ENCODE peak calls at places on chromosomes 11 and 22, in ten cellular contexts. Z is IMR-90, B is SJSA1, L is upper lobe of right lung, R is Karpas-422, Y is mammary epithelial cell, X is pancreas, K is right atrium auricular region, W is A673, Q is heart left ventricle. P is an unnamed sample. For H3K36me3 and H3K9me3, the result is how much of the 10 kb centered on the place peaks cover.

GRCh38 chr11:44531636-44532035 is 33.8 kb upstream of the CD82 start:
- DNase-seq in Z (no peak), B (no peak), L (no peak), R (no peak), Y (no peak), X (no peak), K (no peak), W (no peak), Q (no peak), P (no peak)

GRCh38 chr22:50129121-50129734 is 39.4 kb downstream of the MOV10L1 start:
- DNase-seq in Z (peak), B (peak), L (no peak), R (no peak), Y (no peak), X (no peak), K (no peak), W (no peak), Q (no peak), P (no peak)

GRCh38 chr11:92810423-92810822 is 159.0 kb upstream of the MTNR1B start:
- DNase-seq in Z (no peak), B (no peak), L (no peak), R (no peak), Y (no peak), X (no peak), K (no peak), W (no peak), Q (no peak), P (peak)

GRCh38 chr11:128302425-128303186 is 284.8 kb downstream of the ETS1 start:
- DNase-seq in Z (no peak), B (no peak), L (no peak), R (no peak), Y (peak), X (no peak), K (no peak), W (no peak), Q (no peak), P (no peak)

GRCh38 chr11:26134481-26135355 is 197.2 kb upstream of the ANO3 start:
- DNase-seq in Z (peak), B (no peak), L (no peak), R (peak), Y (peak), X (no peak), K (no peak), W (peak), Q (no peak), P (no peak)

GRCh38 chr11:75383246-75383645 is 16.1 kb upstream of the RPS3 start:
- DNase-seq in Z (no peak), B (no peak), L (peak), R (no peak), Y (no peak), X (no peak), K (no peak), W (no peak), Q (no peak), P (no peak)

GRCh38 chr22:36865346-36865745 is 4.5 kb downstream of the NCF4 start:
- DNase-seq in Z (no peak), B (no peak), L (peak), R (no peak), Y (peak), X (no peak), K (no peak), W (no peak), Q (no peak), P (no peak)

GRCh38 chr11:121463689-121464335 is 11.0 kb upstream of the SORL1-AS1 start:
- DNase-seq in Z (no peak), B (no peak), L (no peak), R (no peak), Y (no peak), X (no peak), K (no peak), W (no peak), Q (no peak), P (no peak)

GRCh38 chr22:27641049-27641790 is 160.3 kb downstream of the MN1 start:
- DNase-seq in Z (peak), B (no peak), L (no peak), R (no peak), Y (peak), X (no peak), K (no peak), W (peak), Q (no peak), P (no peak)

GRCh38 chr11:12673601-12673923 is 659 bp upstream of the TEAD1 start:
- DNase-seq in Z (no peak), B (no peak), L (no peak), R (no peak), Y (no peak), X (no peak), K (no peak), W (no peak), Q (no peak), P (no peak)

GRCh38 chr11:62004473-62004872 is 37.0 kb upstream of the FTH1 start:
- DNase-seq in Z (peak), B (peak), L (no peak), R (no peak), Y (peak), X (no peak), K (peak), W (no peak), Q (no peak), P (no peak)

GRCh38 chr11:70744396-70745185 is 346.3 kb downstream of the CTTN start:
- DNase-seq in Z (no peak), B (no peak), L (peak), R (no peak), Y (no peak), X (no peak), K (no peak), W (no peak), Q (no peak), P (no peak)

GRCh38 chr11:64206457-64207246 is at the start of gene FERMT3:
- DNase-seq in Z (no peak), B (no peak), L (peak), R (peak), Y (no peak), X (no peak), K (no peak), W (peak), Q (peak), P (no peak)

GRCh38 chr11:75103380-75104026 is 6.8 kb upstream of the OR2AT4 start:
- DNase-seq in Z (peak), B (no peak), L (no peak), R (no peak), Y (peak), X (no peak), K (no peak), W (peak), Q (no peak), P (no peak)

GRCh38 chr11:64245401-64245796 is 1.3 kb downstream of the PPP1R14B start:
- DNase-seq in Z (no peak), B (no peak), L (no peak), R (peak), Y (no peak), X (peak), K (no peak), W (no peak), Q (no peak), P (no peak)

GRCh38 chr11:27040302-27041115 is at the start of gene BBOX1:
- DNase-seq in Z (no peak), B (no peak), L (no peak), R (no peak), Y (peak), X (peak), K (no peak), W (no peak), Q (no peak), P (no peak)

GRCh38 chr22:44549701-44550100 is 51.7 kb upstream of the RTL6 start:
- DNase-seq in Z (no peak), B (no peak), L (peak), R (no peak), Y (no peak), X (no peak), K (no peak), W (no peak), Q (peak), P (no peak)
- H3K36me3 ChIP-seq in Z (under half), B (under half), L (under half), R (under half), Y (under half), X (under half), K (under half), W (under half), Q (under half), P (under half)

GRCh38 chr11:29984544-29984943 is 32.3 kb downstream of the KCNA4 start:
- DNase-seq in Z (no peak), B (no peak), L (no peak), R (no peak), Y (no peak), X (no peak), K (no peak), W (no peak), Q (no peak), P (no peak)

GRCh38 chr11:29985248-29985647 is 31.6 kb downstream of the KCNA4 start:
- DNase-seq in Z (no peak), B (no peak), L (no peak), R (no peak), Y (no peak), X (no peak), K (no peak), W (no peak), Q (no peak), P (no peak)

DNA sequence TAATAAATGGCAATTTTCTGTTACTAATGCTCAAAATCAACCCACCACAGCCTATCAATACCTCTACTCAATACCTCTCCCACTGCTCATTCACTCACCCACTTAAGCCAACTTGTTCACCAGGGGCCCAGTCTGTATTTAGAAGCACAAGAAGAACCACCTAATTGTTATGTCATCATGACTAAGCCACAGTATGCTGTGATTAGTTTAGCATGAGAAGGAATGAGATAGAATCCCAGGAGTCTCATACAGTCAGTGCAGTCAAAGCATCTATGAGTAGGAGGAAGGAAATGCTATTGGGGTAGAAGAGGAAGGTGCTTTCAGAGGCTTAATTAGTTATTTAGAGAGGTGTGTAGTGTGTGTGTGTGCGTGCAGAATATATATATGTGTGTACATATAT is 27.6 kb downstream of the KCNA4 start:
- DNase-seq in Z (no peak), B (no peak), L (no peak), R (no peak), Y (peak), X (no peak), K (no peak), W (no peak), Q (no peak), P (no peak)
- H3K9me3 ChIP-seq in Z (under half), B (under half), L (under half), R (under half), Y (under half), X (under half), K (under half), W (under half), Q (under half), P (under half)

GRCh38 chr11:19675397-19675796 is 37.2 kb upstream of the NAV2 start:
- DNase-seq in Z (no peak), B (no peak), L (no peak), R (no peak), Y (peak), X (no peak), K (no peak), W (no peak), Q (no peak), P (no peak)
- H3K36me3 ChIP-seq in Z (under half), B (under half), L (under half), R (under half), Y (under half), X (under half), K (under half), W (under half), Q (under half), P (under half)

DNA sequence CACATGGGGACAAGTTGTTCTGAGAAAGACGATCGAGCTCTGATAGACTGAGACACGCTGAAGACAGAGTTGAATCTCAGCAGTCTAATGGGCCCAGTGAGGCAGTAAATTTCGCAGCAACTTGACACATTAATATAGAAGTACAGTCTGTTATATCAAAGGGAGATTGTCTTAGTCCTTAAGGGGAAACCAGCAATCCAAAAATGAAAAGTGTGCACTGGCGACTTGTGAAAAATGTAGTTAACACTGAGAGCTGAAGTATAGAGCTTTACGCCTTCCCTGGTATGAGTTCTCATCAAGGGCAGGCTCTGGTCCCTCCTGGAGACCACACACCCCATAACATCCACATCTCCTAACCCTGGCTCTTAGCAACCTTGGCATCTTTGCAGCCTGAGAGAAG is 952.6 kb downstream of the OPCML start:
- DNase-seq in Z (no peak), B (no peak), L (no peak), R (no peak), Y (no peak), X (no peak), K (no peak), W (no peak), Q (no peak), P (peak)
- H3K9me3 ChIP-seq in Z (under half), B (under half), L (under half), R (under half), Y (under half), X (under half), K (under half), W (under half), Q (under half), P (under half)

GRCh38 chr11:76657824-76658170 is 12.8 kb downstream of the LRRC32 start:
- DNase-seq in Z (no peak), B (no peak), L (no peak), R (no peak), Y (no peak), X (no peak), K (no peak), W (no peak), Q (no peak), P (no peak)

GRCh38 chr11:76657139-76657823 is 13.3 kb downstream of the LRRC32 start:
- DNase-seq in Z (no peak), B (no peak), L (peak), R (no peak), Y (no peak), X (no peak), K (no peak), W (no peak), Q (no peak), P (no peak)

GRCh38 chr11:76658231-76658630 is 12.3 kb downstream of the LRRC32 start:
- DNase-seq in Z (no peak), B (no peak), L (no peak), R (no peak), Y (no peak), X (no peak), K (no peak), W (no peak), Q (no peak), P (no peak)

GRCh38 chr11:76659672-76660532 is 10.6 kb downstream of the LRRC32 start:
- DNase-seq in Z (no peak), B (no peak), L (peak), R (no peak), Y (no peak), X (no peak), K (no peak), W (no peak), Q (no peak), P (no peak)

DNA sequence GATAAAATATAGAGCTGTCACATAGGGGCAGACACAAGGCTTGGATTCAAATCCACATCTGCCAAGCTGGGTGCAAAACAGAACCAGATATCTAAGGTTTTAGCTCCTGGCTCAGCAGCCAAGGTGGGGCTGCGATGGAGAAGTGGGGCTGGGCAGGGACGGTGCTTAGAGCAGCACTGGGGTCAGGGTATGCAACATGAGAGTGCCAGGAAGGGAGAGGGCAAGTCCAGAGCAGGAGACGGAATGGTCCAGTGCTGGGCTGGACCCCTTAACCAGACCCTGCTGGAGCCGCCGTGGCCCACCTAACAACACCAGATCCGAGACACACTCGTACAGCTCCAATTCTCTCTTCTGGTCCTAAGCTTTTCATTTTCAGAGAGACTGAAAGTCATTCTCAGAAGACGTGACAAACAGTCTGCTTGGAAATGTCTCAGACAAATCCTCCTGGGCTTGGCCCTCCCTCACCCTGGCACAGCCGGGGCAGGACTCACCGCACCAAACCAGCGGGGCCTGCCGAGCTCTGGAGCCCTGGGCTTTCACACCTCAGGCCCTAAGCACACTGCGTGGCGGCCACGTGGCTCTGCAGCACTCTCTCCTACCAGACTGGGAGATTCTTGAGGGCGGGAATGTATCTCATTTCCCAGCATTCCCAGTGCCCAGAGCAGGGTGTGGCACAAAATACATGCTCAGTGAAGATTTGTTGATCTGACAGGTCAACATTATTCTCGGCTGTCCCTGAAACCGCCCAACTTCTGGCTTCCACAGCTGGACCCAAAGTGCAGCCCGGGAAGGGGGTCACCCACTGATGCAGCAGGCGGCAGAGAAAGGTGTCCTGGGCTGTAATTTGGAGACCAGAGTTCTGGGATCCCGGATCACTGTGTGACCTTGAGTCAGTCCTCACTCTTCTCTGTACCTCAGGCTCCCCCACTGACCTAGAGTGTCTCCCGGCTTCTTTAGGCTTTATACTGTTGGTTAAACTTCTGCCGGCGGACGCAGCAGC is 11.6 kb downstream of the LRRC32 start:
- DNase-seq in Z (no peak), B (no peak), L (peak), R (no peak), Y (no peak), X (no peak), K (no peak), W (no peak), Q (no peak), P (no peak)
- H3K36me3 ChIP-seq in Z (under half), B (under half), L (under half), R (under half), Y (under half), X (under half), K (under half), W (under half), Q (half or more), P (under half)

GRCh38 chr22:48955351-48956311 is 872.0 kb downstream of the BRD1 start:
- DNase-seq in Z (no peak), B (peak), L (peak), R (no peak), Y (no peak), X (peak), K (peak), W (no peak), Q (no peak), P (peak)
- H3K9me3 ChIP-seq in Z (half or more), B (under half), L (under half), R (under half), Y (half or more), X (under half), K (under half), W (under half), Q (under half), P (under half)

DNA sequence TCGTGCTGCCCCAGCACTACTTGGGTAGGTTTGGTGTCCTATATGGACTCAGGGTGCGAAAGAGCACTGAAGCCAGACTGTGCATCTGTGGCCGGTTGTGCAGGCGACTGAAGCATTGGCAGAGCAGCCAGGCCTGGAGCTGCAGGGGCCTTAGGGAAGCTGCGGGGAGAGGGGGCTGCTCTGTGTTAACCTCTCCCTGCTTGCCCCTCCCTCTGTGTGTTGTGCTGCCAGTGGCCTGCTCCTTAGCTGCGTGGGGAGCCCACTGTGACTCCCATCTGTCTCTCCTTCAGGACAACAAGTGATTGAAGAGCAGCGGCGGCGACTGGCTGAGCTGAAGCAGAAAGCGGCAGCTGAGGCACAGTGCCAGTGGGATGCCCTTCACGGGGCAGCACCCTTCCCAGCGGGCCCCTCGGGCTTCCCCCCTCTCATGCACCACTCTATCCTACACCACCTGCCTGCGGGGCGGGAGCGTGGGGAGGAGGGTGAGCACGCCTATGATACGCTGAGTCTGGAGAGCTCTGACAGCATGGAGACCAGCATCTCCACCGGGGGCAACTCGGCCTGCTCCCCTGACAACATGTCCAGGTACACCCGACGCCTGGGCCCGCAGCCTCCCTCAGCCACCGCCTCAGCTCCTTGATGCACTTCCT is 34.3 kb downstream of the TREH start:
- DNase-seq in Z (no peak), B (no peak), L (no peak), R (no peak), Y (no peak), X (no peak), K (no peak), W (no peak), Q (peak), P (no peak)
- H3K36me3 ChIP-seq in Z (half or more), B (under half), L (half or more), R (under half), Y (under half), X (under half), K (half or more), W (under half), Q (half or more), P (under half)

GRCh38 chr11:117016246-117016645 is 82.0 kb downstream of the SIK3 start:
- DNase-seq in Z (no peak), B (no peak), L (no peak), R (no peak), Y (no peak), X (no peak), K (no peak), W (peak), Q (no peak), P (no peak)
- H3K9me3 ChIP-seq in Z (under half), B (under half), L (under half), R (under half), Y (under half), X (under half), K (under half), W (under half), Q (under half), P (under half)

GRCh38 chr11:9672918-9673317 is 9.0 kb downstream of the SWAP70 start:
- DNase-seq in Z (no peak), B (no peak), L (no peak), R (no peak), Y (no peak), X (no peak), K (no peak), W (no peak), Q (no peak), P (no peak)
- H3K36me3 ChIP-seq in Z (under half), B (under half), L (under half), R (under half), Y (under half), X (under half), K (under half), W (under half), Q (under half), P (under half)

P was measured in esophagus muscularis mucosa.